ENCODE peak calls at places on chromosomes 6 and 20, in nine cellular contexts. L is heart right ventricle; P is GM23338; N is breast epithelium; G is astrocyte; X is left ventricle myocardium inferior; O is psoas muscle; B is CD4-positive, CD25-positive, alpha-beta regulatory T cell; D is right atrium auricular region. Q is an unnamed sample.
A peak's percentile ranks its signal among the peaks of the same experiment; 100 is the strongest.

GRCh38 chr20:4711511-4711910 is 10.2 kb upstream of the PRND start:
- DNase-seq in L (no peak), P (no peak), N (no peak), G (no peak), X (no peak), O (no peak), B (no peak), D (no peak), Q (no peak)

GRCh38 chr6:161029195-161029809 is 37.7 kb downstream of the MAP3K4 start:
- DNase-seq in L (no peak), P (no peak), N (no peak), G (peak; percentile 97), X (no peak), O (no peak), B (no peak), D (no peak), Q (no peak)

GRCh38 chr20:31974296-31974695 is 6.3 kb downstream of the XKR7 start:
- DNase-seq in L (no peak), P (no peak), N (no peak), G (no peak), X (no peak), O (no peak), B (no peak), D (no peak), Q (no peak)

GRCh38 chr6:7978736-7979135 is 68.1 kb upstream of the TXNDC5 start:
- DNase-seq in L (no peak), P (no peak), N (no peak), G (peak; percentile 95), X (no peak), O (no peak), B (no peak), D (no peak), Q (no peak)

GRCh38 chr20:25738198-25738597 is 41.5 kb upstream of the ZNF337 start:
- DNase-seq in L (no peak), P (no peak), N (no peak), G (peak; percentile 13), X (no peak), O (no peak), B (no peak), D (no peak), Q (no peak)

GRCh38 chr20:59165794-59166709 is 2.4 kb downstream of the ZNF831 start:
- DNase-seq in L (no peak), P (no peak), N (no peak), G (no peak), X (no peak), O (no peak), B (peak; percentile 73), D (peak; percentile 18), Q (no peak)

GRCh38 chr6:157244780-157245179 is 78.5 kb downstream of the TMEM242 start:
- DNase-seq in L (no peak), P (no peak), N (no peak), G (no peak), X (no peak), O (no peak), B (no peak), D (no peak), Q (no peak)

GRCh38 chr20:36314734-36315544 is 8.8 kb downstream of the DLGAP4 start:
- DNase-seq in L (no peak), P (no peak), N (no peak), G (no peak), X (no peak), O (no peak), B (no peak), D (no peak), Q (no peak)

GRCh38 chr20:10541668-10542411 is 106.7 kb downstream of the SLX4IP start:
- DNase-seq in L (no peak), P (no peak), N (no peak), G (no peak), X (no peak), O (no peak), B (no peak), D (no peak), Q (no peak)

GRCh38 chr6:47352966-47353365 is 43.3 kb upstream of the TNFRSF21 start:
- DNase-seq in L (no peak), P (no peak), N (no peak), G (no peak), X (no peak), O (no peak), B (no peak), D (no peak), Q (no peak)

GRCh38 chr6:7197752-7198151 is 90.0 kb downstream of the RREB1 start:
- DNase-seq in L (no peak), P (no peak), N (no peak), G (no peak), X (no peak), O (no peak), B (no peak), D (no peak), Q (no peak)

GRCh38 chr6:14068133-14068532 is 49.4 kb upstream of the CD83 start:
- DNase-seq in L (no peak), P (no peak), N (no peak), G (peak; percentile 97), X (no peak), O (no peak), B (no peak), D (no peak), Q (no peak)

GRCh38 chr6:39933669-39934059 is 598 bp downstream of the MOCS1 start:
- DNase-seq in L (no peak), P (peak; percentile 5), N (no peak), G (no peak), X (no peak), O (no peak), B (no peak), D (no peak), Q (no peak)

GRCh38 chr6:71478834-71479541 is 190.4 kb downstream of the OGFRL1 start:
- DNase-seq in L (no peak), P (peak; percentile 64), N (no peak), G (peak; percentile 98), X (no peak), O (no peak), B (no peak), D (no peak), Q (no peak)

GRCh38 chr20:41003143-41003932 is 25.3 kb upstream of the TOP1 start:
- DNase-seq in L (peak; percentile 11), P (peak; percentile 29), N (peak; percentile 80), G (peak; percentile 98), X (peak; percentile 49), O (peak; percentile 70), B (peak; percentile 84), D (peak; percentile 89), Q (peak; percentile 90)

GRCh38 chr6:15293674-15294073 is 47.8 kb downstream of the JARID2 start:
- DNase-seq in L (peak; percentile 48), P (no peak), N (no peak), G (no peak), X (peak; percentile 37), O (no peak), B (no peak), D (no peak), Q (no peak)
- H3K27ac ChIP-seq in L (peak overlapping the region; percentile 27), P (no peak overlapping the region), N (no peak overlapping the region), G (no peak overlapping the region), X (peak overlapping the region; percentile 73), O (peak overlapping the region; percentile 62), B (no peak overlapping the region), D (peak overlapping the region; percentile 11), Q (no peak overlapping the region)

GRCh38 chr6:111556004-111556403 is 49.7 kb downstream of the TRAF3IP2 start:
- DNase-seq in L (no peak), P (no peak), N (no peak), G (no peak), X (no peak), O (no peak), B (no peak), D (no peak), Q (no peak)
- H3K36me3 ChIP-seq in L (no peaks in the 10 kb centered on the region), P (no peaks in the 10 kb centered on the region), N (no peaks in the 10 kb centered on the region), G (no peaks in the 10 kb centered on the region), X (no peaks in the 10 kb centered on the region), O (no peaks in the 10 kb centered on the region), B (peaks cover 22% of the 10 kb centered on the region), D (no peaks in the 10 kb centered on the region), Q (peaks cover 4% of the 10 kb centered on the region)

GRCh38 chr6:134173007-134173690 is 120.7 kb upstream of the SLC2A12 start:
- DNase-seq in L (no peak), P (no peak), N (no peak), G (no peak), X (no peak), O (no peak), B (no peak), D (no peak), Q (no peak)
- H3K27ac ChIP-seq in L (peak overlapping the region; percentile 0), P (no peak overlapping the region), N (peak overlapping the region; percentile 33), G (peak overlapping the region; percentile 41), X (peak overlapping the region; percentile 99), O (peak overlapping the region; percentile 98), B (no peak overlapping the region), D (peak overlapping the region; percentile 94), Q (peak overlapping the region; percentile 5)

GRCh38 chr20:63678071-63678470 is 18.4 kb upstream of the TNFRSF6B start:
- DNase-seq in L (no peak), P (no peak), N (no peak), G (no peak), X (no peak), O (no peak), B (no peak), D (no peak), Q (no peak)
- H3K36me3 ChIP-seq in L (peaks cover 3% of the 10 kb centered on the region), P (no peaks in the 10 kb centered on the region), N (no peaks in the 10 kb centered on the region), G (peaks cover 6% of the 10 kb centered on the region), X (peaks cover 51% of the 10 kb centered on the region), O (peaks cover 3% of the 10 kb centered on the region), B (peaks cover 3% of the 10 kb centered on the region), D (peaks cover 23% of the 10 kb centered on the region), Q (peaks cover 2% of the 10 kb centered on the region)

DNA sequence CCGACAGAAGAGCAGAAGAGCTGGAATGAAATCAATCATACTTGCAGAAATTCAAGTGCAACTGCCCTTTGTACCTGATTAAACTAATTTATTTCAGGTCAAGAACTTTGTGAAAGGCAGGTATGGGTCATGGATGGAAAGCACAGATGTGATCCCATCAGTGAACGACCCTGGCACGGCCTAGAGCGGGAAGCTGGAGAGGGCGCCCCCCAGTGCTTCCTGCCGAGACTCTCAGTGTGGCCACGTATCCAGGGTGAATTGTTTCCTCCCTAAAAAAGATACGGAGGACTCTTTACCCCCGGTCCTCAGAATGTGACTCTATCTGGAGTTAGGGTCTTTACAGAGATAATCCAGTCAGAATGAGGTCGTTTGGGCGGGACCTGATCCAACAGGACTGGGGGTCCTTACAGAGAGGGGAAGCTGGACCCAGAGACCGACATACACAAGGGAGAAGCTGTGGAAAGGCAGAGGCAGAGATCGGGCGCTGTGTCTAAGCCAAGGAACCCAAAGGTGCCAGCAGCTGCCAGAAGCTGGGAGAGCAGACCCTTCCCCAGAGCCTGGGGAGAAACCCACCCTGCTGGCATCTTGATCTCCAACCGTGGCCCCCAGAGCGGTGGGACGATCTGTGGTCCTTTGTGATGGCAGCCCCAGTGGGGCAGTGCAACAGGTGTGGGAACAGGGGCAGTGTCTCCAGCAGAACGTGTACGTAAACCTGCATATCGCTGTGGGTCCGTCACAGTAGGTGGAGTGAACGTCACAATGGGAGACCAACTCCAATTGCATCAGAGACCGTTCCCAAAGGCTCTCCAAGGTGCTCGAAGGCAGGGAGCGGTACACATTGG is 91.9 kb downstream of the TAF4 start:
- DNase-seq in L (no peak), P (peak; percentile 51), N (no peak), G (no peak), X (no peak), O (no peak), B (no peak), D (no peak), Q (no peak)
- H3K27ac ChIP-seq in L (no peak overlapping the region), P (no peak overlapping the region), N (no peak overlapping the region), G (no peak overlapping the region), X (no peak overlapping the region), O (no peak overlapping the region), B (no peak overlapping the region), D (no peak overlapping the region), Q (no peak overlapping the region)